ENCODE peak calls at places on chromosomes 5 and 9, in four cellular contexts. One of them, this sample, is unnamed.

GRCh38 chr9:35258665-35259474 is 97.1 kb downstream of the UNC13B start:
- DNase-seq in mesendoderm: peak; percentile 77
- DNase-seq in stomach: peak; percentile 75
- DNase-seq in HCT116: peak; percentile 31
- DNase-seq in this sample: peak; percentile 83

GRCh38 chr5:122421379-122422081 is 109.5 kb downstream of the SNCAIP start:
- DNase-seq in mesendoderm: no peak
- DNase-seq in stomach: no peak
- DNase-seq in HCT116: no peak
- DNase-seq in this sample: peak; percentile 29

GRCh38 chr9:81759680-81760215 is 70.4 kb upstream of the TLE1 start:
- DNase-seq in mesendoderm: peak; percentile 67
- DNase-seq in stomach: no peak
- DNase-seq in HCT116: peak; percentile 21
- DNase-seq in this sample: no peak

GRCh38 chr9:85658716-85659115 is 83.0 kb downstream of the AGTPBP1 start:
- DNase-seq in mesendoderm: no peak
- DNase-seq in stomach: no peak
- DNase-seq in HCT116: no peak
- DNase-seq in this sample: no peak

GRCh38 chr5:164784230-164784629 is 1278.8 kb downstream of the MAT2B start:
- DNase-seq in mesendoderm: no peak
- DNase-seq in stomach: no peak
- DNase-seq in HCT116: no peak
- DNase-seq in this sample: no peak

GRCh38 chr9:84939766-84940165 is 270.2 kb downstream of the NTRK2 start:
- DNase-seq in mesendoderm: peak; percentile 37
- DNase-seq in stomach: no peak
- DNase-seq in HCT116: no peak
- DNase-seq in this sample: no peak

GRCh38 chr9:136726118-136726517 is 13.7 kb downstream of the DIPK1B start:
- DNase-seq in mesendoderm: no peak
- DNase-seq in stomach: no peak
- DNase-seq in HCT116: no peak
- DNase-seq in this sample: no peak

GRCh38 chr9:71755869-71756268 is 12.4 kb downstream of the CEMIP2 start:
- DNase-seq in mesendoderm: no peak
- DNase-seq in stomach: no peak
- DNase-seq in HCT116: no peak
- DNase-seq in this sample: no peak

GRCh38 chr5:318341-318897 is 3.1 kb upstream of the AHRR start:
- DNase-seq in mesendoderm: peak; percentile 44
- DNase-seq in stomach: no peak
- DNase-seq in HCT116: peak; percentile 48
- DNase-seq in this sample: no peak

GRCh38 chr9:33233659-33234335 is 6.2 kb upstream of the SPINK4 start:
- DNase-seq in mesendoderm: no peak
- DNase-seq in stomach: peak; percentile 96
- DNase-seq in HCT116: peak; percentile 95
- DNase-seq in this sample: peak; percentile 100

GRCh38 chr5:173623296-173623771 is 6.9 kb upstream of the BOD1 start:
- DNase-seq in mesendoderm: no peak
- DNase-seq in stomach: no peak
- DNase-seq in HCT116: no peak
- DNase-seq in this sample: peak; percentile 96

GRCh38 chr5:114363837-114364236 is 2.0 kb downstream of the KCNN2 start:
- DNase-seq in mesendoderm: peak; percentile 57
- DNase-seq in stomach: no peak
- DNase-seq in HCT116: no peak
- DNase-seq in this sample: no peak

GRCh38 chr9:89802809-89803355 is 198.1 kb downstream of the GADD45G start:
- DNase-seq in mesendoderm: no peak
- DNase-seq in stomach: no peak
- DNase-seq in HCT116: peak; percentile 3
- DNase-seq in this sample: no peak

GRCh38 chr9:107240260-107240659 is 42.8 kb upstream of the RAD23B start:
- DNase-seq in mesendoderm: no peak
- DNase-seq in stomach: no peak
- DNase-seq in HCT116: no peak
- DNase-seq in this sample: no peak

GRCh38 chr5:79774171-79774854 is 84.7 kb downstream of the CMYA5 start:
- DNase-seq in mesendoderm: peak; percentile 95
- DNase-seq in stomach: no peak
- DNase-seq in HCT116: peak; percentile 41
- DNase-seq in this sample: no peak

GRCh38 chr5:32710335-32710858 is 724 bp upstream of the NPR3 start:
- DNase-seq in mesendoderm: peak; percentile 39
- DNase-seq in stomach: no peak
- DNase-seq in HCT116: no peak
- DNase-seq in this sample: no peak

GRCh38 chr5:72234265-72234700 is 85.8 kb downstream of the MRPS27 start:
- DNase-seq in mesendoderm: peak; percentile 55
- DNase-seq in stomach: no peak
- DNase-seq in HCT116: no peak
- DNase-seq in this sample: peak; percentile 44

GRCh38 chr5:66958126-66958983 is 238.2 kb downstream of the CD180 start:
- DNase-seq in mesendoderm: peak; percentile 45
- DNase-seq in stomach: no peak
- DNase-seq in HCT116: no peak
- DNase-seq in this sample: no peak

GRCh38 chr9:106915851-106916250 is 52.9 kb downstream of the ZNF462 start:
- DNase-seq in mesendoderm: no peak
- DNase-seq in stomach: no peak
- DNase-seq in HCT116: no peak
- DNase-seq in this sample: no peak

GRCh38 chr9:136044207-136044970 is 50.7 kb downstream of the NACC2 start:
- DNase-seq in mesendoderm: no peak
- DNase-seq in stomach: peak; percentile 14
- DNase-seq in HCT116: no peak
- DNase-seq in this sample: no peak

GRCh38 chr5:135206862-135207261 is 172.8 kb upstream of the PITX1 start:
- DNase-seq in mesendoderm: no peak
- DNase-seq in stomach: no peak
- DNase-seq in HCT116: no peak
- DNase-seq in this sample: no peak

GRCh38 chr9:27447036-27447700 is 76.9 kb upstream of the IFNK start:
- DNase-seq in mesendoderm: peak; percentile 40
- DNase-seq in stomach: no peak
- DNase-seq in HCT116: no peak
- DNase-seq in this sample: no peak

GRCh38 chr9:136972743-136973142 is 4.6 kb upstream of the PTGDS start:
- DNase-seq in mesendoderm: no peak
- DNase-seq in stomach: no peak
- DNase-seq in HCT116: no peak
- DNase-seq in this sample: no peak

GRCh38 chr9:96129698-96130097 is 172.3 kb downstream of the HSD17B3 start:
- DNase-seq in mesendoderm: peak; percentile 72
- DNase-seq in stomach: no peak
- DNase-seq in HCT116: no peak
- DNase-seq in this sample: peak; percentile 35

GRCh38 chr9:101476576-101477208 is 41.1 kb upstream of the ALDOB start:
- DNase-seq in mesendoderm: no peak
- DNase-seq in stomach: no peak
- DNase-seq in HCT116: no peak
- DNase-seq in this sample: no peak

GRCh38 chr9:35374436-35374835 is 115.5 kb upstream of the RUSC2 start:
- DNase-seq in mesendoderm: no peak
- DNase-seq in stomach: no peak
- DNase-seq in HCT116: no peak
- DNase-seq in this sample: no peak

GRCh38 chr9:89661956-89662717 is 57.3 kb downstream of the GADD45G start:
- DNase-seq in mesendoderm: peak; percentile 97
- DNase-seq in stomach: peak; percentile 99
- DNase-seq in HCT116: peak; percentile 35
- DNase-seq in this sample: peak; percentile 99

GRCh38 chr9:126516936-126517750 is 96.6 kb upstream of the LMX1B start:
- DNase-seq in mesendoderm: peak; percentile 87
- DNase-seq in stomach: no peak
- DNase-seq in HCT116: peak; percentile 6
- DNase-seq in this sample: peak; percentile 20
- H3K4me1 ChIP-seq in mesendoderm: peaks cover 9% of the 10 kb centered on the region
- H3K4me1 ChIP-seq in stomach: peaks cover 45% of the 10 kb centered on the region
- H3K4me1 ChIP-seq in HCT116: peaks cover 21% of the 10 kb centered on the region
- H3K4me1 ChIP-seq in this sample: no peaks in the 10 kb centered on the region

GRCh38 chr5:56479126-56479525 is 246.0 kb upstream of the ANKRD55 start:
- DNase-seq in mesendoderm: no peak
- DNase-seq in stomach: no peak
- DNase-seq in HCT116: no peak
- DNase-seq in this sample: no peak
- H3K27ac ChIP-seq in mesendoderm: no peak overlapping the region
- H3K27ac ChIP-seq in stomach: peak overlapping the region; percentile 88
- H3K27ac ChIP-seq in HCT116: no peak overlapping the region
- H3K27ac ChIP-seq in this sample: no peak overlapping the region

GRCh38 chr5:171682801-171683200 is 102.8 kb upstream of the SMIM23 start:
- DNase-seq in mesendoderm: no peak
- DNase-seq in stomach: no peak
- DNase-seq in HCT116: no peak
- DNase-seq in this sample: no peak

GRCh38 chr5:171684169-171684568 is 101.4 kb upstream of the SMIM23 start:
- DNase-seq in mesendoderm: no peak
- DNase-seq in stomach: no peak
- DNase-seq in HCT116: no peak
- DNase-seq in this sample: no peak

GRCh38 chr5:171680485-171680884 is 105.1 kb upstream of the SMIM23 start:
- DNase-seq in mesendoderm: peak; percentile 35
- DNase-seq in stomach: no peak
- DNase-seq in HCT116: no peak
- DNase-seq in this sample: no peak

GRCh38 chr5:171681061-171681460 is 104.6 kb upstream of the SMIM23 start:
- DNase-seq in mesendoderm: no peak
- DNase-seq in stomach: no peak
- DNase-seq in HCT116: no peak
- DNase-seq in this sample: no peak

DNA sequence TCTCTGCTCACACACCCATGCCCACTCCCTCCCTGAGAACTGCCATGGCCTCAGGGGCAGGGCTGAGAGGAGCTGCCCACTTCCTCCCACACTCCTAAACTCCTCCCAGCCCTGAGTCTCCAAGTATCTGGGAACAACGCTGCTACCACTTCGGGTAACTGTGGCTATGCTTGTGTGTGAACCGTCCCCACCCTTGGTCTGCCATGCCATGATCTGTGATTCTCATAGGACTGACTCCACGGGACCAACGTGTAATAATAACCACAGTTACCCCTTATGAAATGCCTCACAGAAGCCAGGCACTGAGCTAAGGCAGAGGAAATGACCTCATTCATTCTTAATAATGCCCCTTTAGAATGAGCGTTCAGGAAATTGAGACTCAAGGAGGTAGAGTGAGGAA is 104.0 kb upstream of the SMIM23 start:
- DNase-seq in mesendoderm: no peak
- DNase-seq in stomach: no peak
- DNase-seq in HCT116: no peak
- DNase-seq in this sample: no peak
- H3K27me3 ChIP-seq in mesendoderm: no peaks in the 10 kb centered on the region
- H3K27me3 ChIP-seq in stomach: peaks cover 5% of the 10 kb centered on the region
- H3K27me3 ChIP-seq in HCT116: peaks cover 14% of the 10 kb centered on the region
- H3K27me3 ChIP-seq in this sample: peaks cover 2% of the 10 kb centered on the region

GRCh38 chr9:38336341-38336740 is 56.2 kb upstream of the ALDH1B1 start:
- DNase-seq in mesendoderm: no peak
- DNase-seq in stomach: no peak
- DNase-seq in HCT116: no peak
- DNase-seq in this sample: no peak

GRCh38 chr9:38337095-38337494 is 55.4 kb upstream of the ALDH1B1 start:
- DNase-seq in mesendoderm: no peak
- DNase-seq in stomach: no peak
- DNase-seq in HCT116: no peak
- DNase-seq in this sample: no peak

GRCh38 chr9:38338359-38339014 is 54.0 kb upstream of the ALDH1B1 start:
- DNase-seq in mesendoderm: no peak
- DNase-seq in stomach: no peak
- DNase-seq in HCT116: no peak
- DNase-seq in this sample: no peak

GRCh38 chr9:38339087-38339486 is 53.4 kb upstream of the ALDH1B1 start:
- DNase-seq in mesendoderm: no peak
- DNase-seq in stomach: no peak
- DNase-seq in HCT116: no peak
- DNase-seq in this sample: no peak

DNA sequence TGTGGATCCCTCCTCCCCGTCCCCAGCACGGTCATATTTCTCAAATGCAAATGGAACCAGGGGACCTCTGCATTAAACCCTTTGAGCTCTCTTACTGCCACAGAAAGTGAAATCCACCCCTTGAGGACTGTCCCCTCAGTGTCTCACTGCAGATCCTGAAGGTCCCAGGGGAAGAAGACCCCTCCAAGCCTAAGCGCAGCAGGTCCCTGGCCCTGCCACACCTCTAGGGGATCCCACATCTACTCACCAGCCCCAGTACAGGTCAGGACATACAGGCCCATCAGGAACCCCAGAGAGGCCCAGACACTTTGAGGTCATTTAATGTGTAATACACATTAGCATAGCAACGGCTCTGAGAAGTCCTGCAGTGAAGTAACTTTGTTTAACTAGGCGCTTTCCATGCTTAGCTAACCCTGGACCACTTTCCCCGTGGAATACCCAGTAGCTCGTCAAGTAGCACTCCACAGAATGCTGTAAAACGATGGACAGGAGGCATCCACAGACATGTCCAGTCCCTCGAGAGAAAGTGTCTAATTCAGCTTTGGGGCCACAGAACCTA is 54.7 kb upstream of the ALDH1B1 start:
- DNase-seq in mesendoderm: no peak
- DNase-seq in stomach: no peak
- DNase-seq in HCT116: no peak
- DNase-seq in this sample: no peak
- H3K4me1 ChIP-seq in mesendoderm: no peaks in the 10 kb centered on the region
- H3K4me1 ChIP-seq in stomach: no peaks in the 10 kb centered on the region
- H3K4me1 ChIP-seq in HCT116: peaks cover 15% of the 10 kb centered on the region
- H3K4me1 ChIP-seq in this sample: no peaks in the 10 kb centered on the region

GRCh38 chr5:138956801-138957200 is 81.7 kb upstream of the LRRTM2 start:
- DNase-seq in mesendoderm: no peak
- DNase-seq in stomach: no peak
- DNase-seq in HCT116: no peak
- DNase-seq in this sample: no peak

GRCh38 chr5:138953370-138954256 is 78.5 kb upstream of the LRRTM2 start:
- DNase-seq in mesendoderm: no peak
- DNase-seq in stomach: peak; percentile 87
- DNase-seq in HCT116: no peak
- DNase-seq in this sample: peak; percentile 77

GRCh38 chr5:138954257-138955012 is 79.3 kb upstream of the LRRTM2 start:
- DNase-seq in mesendoderm: peak; percentile 36
- DNase-seq in stomach: peak; percentile 7
- DNase-seq in HCT116: no peak
- DNase-seq in this sample: no peak

GRCh38 chr5:138955013-138955660 is 80.0 kb upstream of the LRRTM2 start:
- DNase-seq in mesendoderm: no peak
- DNase-seq in stomach: peak; percentile 24
- DNase-seq in HCT116: no peak
- DNase-seq in this sample: peak; percentile 20

GRCh38 chr5:138955672-138956295 is 80.6 kb upstream of the LRRTM2 start:
- DNase-seq in mesendoderm: no peak
- DNase-seq in stomach: peak; percentile 9
- DNase-seq in HCT116: no peak
- DNase-seq in this sample: no peak
- H3K27ac ChIP-seq in mesendoderm: no peak overlapping the region
- H3K27ac ChIP-seq in stomach: no peak overlapping the region
- H3K27ac ChIP-seq in HCT116: no peak overlapping the region
- H3K27ac ChIP-seq in this sample: no peak overlapping the region

GRCh38 chr9:114505187-114506081 is at the start of gene WHRN:
- DNase-seq in mesendoderm: peak; percentile 97
- DNase-seq in stomach: peak; percentile 95
- DNase-seq in HCT116: peak; percentile 60
- DNase-seq in this sample: peak; percentile 92
- H3K27me3 ChIP-seq in mesendoderm: no peaks in the 10 kb centered on the region
- H3K27me3 ChIP-seq in stomach: no peaks in the 10 kb centered on the region
- H3K27me3 ChIP-seq in HCT116: peaks cover 23% of the 10 kb centered on the region
- H3K27me3 ChIP-seq in this sample: peaks cover 3% of the 10 kb centered on the region